ENCODE peak calls at places on chromosome 14, in seven cellular contexts. T is nephron progenitor cell, R is ovary, D is left cardiac atrium, N is left colon, W is osteoblast, Q is mucosa of gallbladder. A is an unnamed sample.

GRCh38 chr14:89841855-89842254 is 112.7 kb downstream of the EFCAB11 start:
- DNase-seq in T (no peak), R (no peak), D (no peak), N (no peak), W (no peak), Q (no peak), A (no peak)

GRCh38 chr14:66507181-66507721 is 696 bp upstream of the GPHN start:
- DNase-seq in T (no peak), R (no peak), D (no peak), N (no peak), W (no peak), Q (no peak), A (no peak)

GRCh38 chr14:81224222-81224621 is 3.5 kb upstream of the GTF2A1 start:
- DNase-seq in T (no peak), R (no peak), D (no peak), N (no peak), W (no peak), Q (no peak), A (no peak)

GRCh38 chr14:76576047-76576741 is 185.1 kb upstream of the VASH1 start:
- DNase-seq in T (no peak), R (no peak), D (no peak), N (no peak), W (no peak), Q (no peak), A (no peak)

GRCh38 chr14:22047105-22047504 is 373.5 kb upstream of the OR4E1 start:
- DNase-seq in T (no peak), R (no peak), D (no peak), N (no peak), W (no peak), Q (no peak), A (no peak)

GRCh38 chr14:49895480-49895879 is 2.6 kb downstream of the ARF6 start:
- DNase-seq in T (no peak), R (no peak), D (no peak), N (no peak), W (no peak), Q (no peak), A (no peak)

GRCh38 chr14:58298880-58299664 is 717 bp downstream of the ARID4A start:
- DNase-seq in T (peak; percentile 57), R (peak; percentile 68), D (peak; percentile 39), N (peak; percentile 34), W (peak; percentile 68), Q (peak; percentile 32), A (peak; percentile 72)

GRCh38 chr14:64417042-64417770 is 29.1 kb downstream of the MTHFD1 start:
- DNase-seq in T (no peak), R (no peak), D (no peak), N (no peak), W (peak; percentile 88), Q (no peak), A (no peak)

GRCh38 chr14:24481622-24482324 is 26.3 kb downstream of the CMA1 start:
- DNase-seq in T (peak; percentile 74), R (no peak), D (peak; percentile 36), N (peak; percentile 56), W (peak; percentile 91), Q (peak; percentile 62), A (no peak)

GRCh38 chr14:54669759-54670630 is 103.1 kb downstream of the SAMD4A start:
- DNase-seq in T (no peak), R (no peak), D (no peak), N (peak; percentile 58), W (peak; percentile 61), Q (no peak), A (peak; percentile 95)

GRCh38 chr14:53838374-53838773 is 118.3 kb downstream of the BMP4 start:
- DNase-seq in T (no peak), R (no peak), D (no peak), N (no peak), W (no peak), Q (no peak), A (no peak)

GRCh38 chr14:77041837-77042557 is 13.5 kb upstream of the IRF2BPL start:
- DNase-seq in T (no peak), R (peak; percentile 65), D (peak; percentile 50), N (peak; percentile 53), W (peak; percentile 80), Q (no peak), A (peak; percentile 89)

A was measured in sigmoid colon.